ENCODE peak calls at places on chromosomes 2 and 18, in five cellular contexts. T is stomach, L is gastrocnemius medialis, X is left lung, G is tibial nerve. I is an unnamed sample.
A peak's percentile ranks its signal among the peaks of the same experiment; 100 is the strongest.

GRCh38 chr2:68799138-68799537 is 64.5 kb downstream of the ARHGAP25 start:
- DNase-seq in T (no peak), L (no peak), X (no peak), G (no peak), I (no peak)

GRCh38 chr2:46297546-46298271 is 502 bp downstream of the EPAS1 start:
- DNase-seq in T (peak; percentile 89), L (peak; percentile 68), X (peak; percentile 91), G (peak; percentile 41), I (peak; percentile 96)

GRCh38 chr2:16900405-16901025 is 234.9 kb upstream of the CYRIA start:
- DNase-seq in T (peak; percentile 37), L (no peak), X (no peak), G (no peak), I (no peak)

GRCh38 chr2:10448208-10448645 is at the start of gene ODC1:
- DNase-seq in T (peak; percentile 97), L (peak; percentile 94), X (peak; percentile 96), G (peak; percentile 94), I (peak; percentile 99)

GRCh38 chr2:47058061-47058931 is 96.8 kb downstream of the STPG4 start:
- DNase-seq in T (no peak), L (peak; percentile 85), X (no peak), G (peak; percentile 83), I (no peak)

GRCh38 chr2:71606244-71606643 is 152.9 kb downstream of the DYSF start:
- DNase-seq in T (peak; percentile 16), L (no peak), X (peak; percentile 14), G (no peak), I (no peak)

GRCh38 chr2:240619506-240620148 is 5.7 kb upstream of the GPR35 start:
- DNase-seq in T (no peak), L (peak; percentile 1), X (peak; percentile 35), G (no peak), I (peak; percentile 68)

GRCh38 chr2:74488643-74489481 is 6.0 kb downstream of the TTC31 start:
- DNase-seq in T (no peak), L (no peak), X (no peak), G (no peak), I (no peak)

GRCh38 chr2:240299710-240300068 is 135.8 kb upstream of the GPC1 start:
- DNase-seq in T (no peak), L (no peak), X (no peak), G (no peak), I (no peak)

GRCh38 chr18:39274535-39274934 is 1708.9 kb upstream of the CELF4 start:
- DNase-seq in T (no peak), L (no peak), X (no peak), G (no peak), I (no peak)

GRCh38 chr2:102061286-102061699 is 69.5 kb downstream of the IL1R2 start:
- DNase-seq in T (no peak), L (no peak), X (no peak), G (peak; percentile 4), I (no peak)

GRCh38 chr2:99404039-99404799 is 67.0 kb downstream of the EIF5B start:
- DNase-seq in T (no peak), L (no peak), X (no peak), G (no peak), I (no peak)

GRCh38 chr18:33201509-33201926 is 239.0 kb downstream of the CCDC178 start:
- DNase-seq in T (no peak), L (no peak), X (no peak), G (peak; percentile 13), I (no peak)

GRCh38 chr2:178072383-178073301 is at the start of gene PDE11A:
- DNase-seq in T (peak; percentile 92), L (peak; percentile 88), X (peak; percentile 85), G (peak; percentile 52), I (peak; percentile 90)

GRCh38 chr2:85410584-85411404 is 628 bp upstream of the CAPG start:
- DNase-seq in T (no peak), L (no peak), X (no peak), G (no peak), I (no peak)

GRCh38 chr2:68799615-68800400 is 65.2 kb downstream of the ARHGAP25 start:
- DNase-seq in T (no peak), L (no peak), X (no peak), G (no peak), I (no peak)

GRCh38 chr2:100820346-100821254 is 661 bp downstream of the NPAS2 start:
- DNase-seq in T (peak; percentile 48), L (no peak), X (no peak), G (no peak), I (peak; percentile 65)

GRCh38 chr18:46706968-46707367 is 49.9 kb downstream of the ST8SIA5 start:
- DNase-seq in T (no peak), L (no peak), X (no peak), G (no peak), I (no peak)

GRCh38 chr2:86453838-86454237 is 12.7 kb downstream of the KDM3A start:
- DNase-seq in T (peak; percentile 83), L (no peak), X (no peak), G (peak; percentile 70), I (no peak)

GRCh38 chr2:191049728-191050639 is 36.0 kb upstream of the STAT1 start:
- DNase-seq in T (no peak), L (no peak), X (no peak), G (peak; percentile 29), I (no peak)

GRCh38 chr2:1804251-1804855 is 60.0 kb upstream of the PXDN start:
- DNase-seq in T (no peak), L (no peak), X (no peak), G (no peak), I (peak; percentile 54)

GRCh38 chr2:156445311-156446218 is 9.4 kb downstream of the GPD2 start:
- DNase-seq in T (no peak), L (no peak), X (no peak), G (no peak), I (no peak)

GRCh38 chr2:176261136-176261535 is 8.1 kb upstream of the MTX2 start:
- DNase-seq in T (no peak), L (no peak), X (no peak), G (no peak), I (no peak)

GRCh38 chr2:192000196-192000990 is 153.5 kb upstream of the CAVIN2 start:
- DNase-seq in T (no peak), L (no peak), X (no peak), G (no peak), I (no peak)

GRCh38 chr2:158772306-158773078 is 22.6 kb upstream of the DAPL1 start:
- DNase-seq in T (no peak), L (peak; percentile 24), X (no peak), G (no peak), I (no peak)

GRCh38 chr2:120570001-120570400 is 165.7 kb upstream of the GLI2 start:
- DNase-seq in T (no peak), L (no peak), X (no peak), G (no peak), I (no peak)
- H3K27me3 ChIP-seq in T (no peaks in the 10 kb centered on the region), L (no peaks in the 10 kb centered on the region), X (no peaks in the 10 kb centered on the region), G (no peaks in the 10 kb centered on the region), I (no peaks in the 10 kb centered on the region)

GRCh38 chr2:65416321-65416720 is 16.1 kb downstream of the SPRED2 start:
- DNase-seq in T (no peak), L (no peak), X (no peak), G (no peak), I (no peak)
- H3K4me1 ChIP-seq in T (peaks cover 50% of the 10 kb centered on the region), L (peaks cover 9% of the 10 kb centered on the region), X (peaks cover 22% of the 10 kb centered on the region), G (peaks cover 7% of the 10 kb centered on the region), I (peaks cover 41% of the 10 kb centered on the region)

DNA sequence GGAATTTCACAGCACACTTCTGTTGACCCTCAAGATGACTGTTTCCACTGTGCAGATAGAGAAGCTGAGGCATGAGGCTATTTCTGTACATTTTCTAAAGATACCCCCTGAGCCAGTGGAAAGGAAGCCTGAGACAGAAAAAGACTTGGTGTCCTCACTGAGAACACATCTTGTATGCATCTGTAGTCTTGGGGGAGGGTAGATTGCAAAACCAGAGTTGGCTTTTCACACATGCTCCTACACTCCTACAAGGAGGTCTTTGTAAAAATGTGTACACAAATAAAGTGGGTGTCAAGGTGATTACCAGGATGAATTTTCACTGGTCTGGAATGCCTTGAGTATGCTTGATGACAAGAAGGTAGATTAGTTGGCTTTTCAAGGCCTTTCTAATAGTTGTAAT is 98.0 kb downstream of the KCTD18 start:
- DNase-seq in T (no peak), L (no peak), X (no peak), G (no peak), I (no peak)
- H3K4me3 ChIP-seq in T (no peak overlapping the region), L (no peak overlapping the region), X (no peak overlapping the region), G (no peak overlapping the region), I (no peak overlapping the region)

GRCh38 chr2:133421516-133422324 is 146.5 kb downstream of the NCKAP5 start:
- DNase-seq in T (no peak), L (no peak), X (no peak), G (no peak), I (no peak)

GRCh38 chr2:133420748-133421147 is 147.5 kb downstream of the NCKAP5 start:
- DNase-seq in T (no peak), L (no peak), X (no peak), G (no peak), I (no peak)

GRCh38 chr2:133422946-133423345 is 145.3 kb downstream of the NCKAP5 start:
- DNase-seq in T (no peak), L (no peak), X (no peak), G (no peak), I (no peak)

GRCh38 chr2:133424876-133425275 is 143.4 kb downstream of the NCKAP5 start:
- DNase-seq in T (no peak), L (no peak), X (no peak), G (no peak), I (no peak)
- H3K27me3 ChIP-seq in T (no peaks in the 10 kb centered on the region), L (no peaks in the 10 kb centered on the region), X (no peaks in the 10 kb centered on the region), G (no peaks in the 10 kb centered on the region), I (no peaks in the 10 kb centered on the region)

DNA sequence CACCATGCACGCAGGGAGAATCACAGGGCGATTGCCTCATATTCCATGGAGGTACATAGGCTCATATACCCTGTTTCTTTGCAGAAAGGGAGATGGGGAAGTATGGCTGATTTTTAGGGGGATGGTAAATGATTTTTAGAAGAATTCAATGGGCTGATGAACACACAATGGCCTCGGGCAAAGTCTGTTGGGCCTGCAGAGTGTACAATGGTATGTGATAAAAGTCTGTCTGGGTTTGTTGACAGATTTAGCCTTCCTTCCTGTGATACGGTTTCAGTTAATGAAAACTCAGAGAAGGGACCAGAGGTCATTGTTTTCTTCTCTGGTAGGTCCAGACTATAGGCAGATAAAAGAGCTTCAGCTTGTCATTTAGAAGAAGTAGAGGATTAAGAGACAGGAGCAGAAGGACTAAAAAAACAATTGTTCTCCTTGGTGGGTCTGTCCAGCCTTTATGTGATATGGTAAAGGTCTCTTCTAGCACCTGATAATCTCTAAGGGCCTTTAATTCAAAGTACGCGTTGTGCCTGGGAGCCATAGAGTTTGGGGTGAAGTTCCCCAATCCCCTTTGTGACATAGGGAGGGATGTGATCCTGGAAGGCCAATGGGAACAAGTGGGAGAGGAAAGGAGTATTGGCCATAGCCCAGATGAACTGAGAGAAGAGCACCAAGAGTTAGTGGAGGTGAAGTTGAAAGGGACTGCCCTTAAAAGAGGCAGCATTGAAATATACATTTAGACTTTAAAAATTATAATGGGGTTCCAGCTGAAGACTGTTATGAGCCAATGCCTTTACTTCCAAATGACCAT is 107.5 kb upstream of the SERPINE2 start:
- DNase-seq in T (no peak), L (no peak), X (no peak), G (no peak), I (no peak)
- H3K4me1 ChIP-seq in T (no peaks in the 10 kb centered on the region), L (no peaks in the 10 kb centered on the region), X (no peaks in the 10 kb centered on the region), G (no peaks in the 10 kb centered on the region), I (no peaks in the 10 kb centered on the region)

GRCh38 chr2:121699421-121700328 is 37.0 kb downstream of the NIFK start:
- DNase-seq in T (peak; percentile 64), L (peak; percentile 94), X (peak; percentile 66), G (no peak), I (peak; percentile 67)
- H3K4me3 ChIP-seq in T (no peak overlapping the region), L (no peak overlapping the region), X (peak overlapping the region; percentile 2), G (no peak overlapping the region), I (no peak overlapping the region)

GRCh38 chr18:79798346-79798998 is 734 bp downstream of the KCNG2 start:
- DNase-seq in T (no peak), L (no peak), X (peak; percentile 30), G (no peak), I (peak; percentile 63)
- H3K27me3 ChIP-seq in T (peaks cover 65% of the 10 kb centered on the region), L (peaks cover 38% of the 10 kb centered on the region), X (peaks cover 35% of the 10 kb centered on the region), G (peaks cover 58% of the 10 kb centered on the region), I (peaks cover 53% of the 10 kb centered on the region)

I was measured in upper lobe of right lung.